ENCODE peak calls at places on chromosome 1, in ten cellular contexts. S is tibial nerve, F is prostate gland, E is IMR-90, M is HCT116, P is suprapubic skin, R is stomach, O is heart left ventricle, T is transverse colon, K is ovary. W is an unnamed sample. For H3K9me3, the result is how much of the 10 kb centered on the place peaks cover.

GRCh38 chr1:155128755-155129473 is 1.2 kb downstream of the EFNA1 start:
- DNase-seq in S (no peak), F (peak), E (no peak), M (no peak), P (no peak), R (peak), O (peak), T (peak), K (no peak), W (peak)

GRCh38 chr1:232628335-232629214 is 1.4 kb downstream of the SIPA1L2 start:
- DNase-seq in S (no peak), F (no peak), E (peak), M (no peak), P (no peak), R (no peak), O (no peak), T (no peak), K (no peak), W (no peak)

GRCh38 chr1:189775343-189775742 is 702.3 kb downstream of the BRINP3 start:
- DNase-seq in S (no peak), F (no peak), E (peak), M (no peak), P (no peak), R (no peak), O (no peak), T (no peak), K (no peak), W (no peak)

GRCh38 chr1:21909787-21910503 is 27.2 kb downstream of the HSPG2 start:
- DNase-seq in S (peak), F (peak), E (peak), M (no peak), P (peak), R (no peak), O (peak), T (no peak), K (peak), W (peak)

GRCh38 chr1:47781171-47781959 is 215.8 kb downstream of the TRABD2B start:
- DNase-seq in S (no peak), F (peak), E (no peak), M (no peak), P (no peak), R (peak), O (no peak), T (no peak), K (no peak), W (no peak)

GRCh38 chr1:46218443-46218842 is 15.3 kb downstream of the LURAP1 start:
- DNase-seq in S (no peak), F (peak), E (no peak), M (no peak), P (no peak), R (no peak), O (no peak), T (no peak), K (no peak), W (no peak)

GRCh38 chr1:29682918-29683314 is 446.6 kb downstream of the PTPRU start:
- DNase-seq in S (peak), F (peak), E (peak), M (no peak), P (peak), R (peak), O (no peak), T (no peak), K (no peak), W (peak)

GRCh38 chr1:3423245-3423829 is 31.1 kb upstream of the ARHGEF16 start:
- DNase-seq in S (no peak), F (no peak), E (no peak), M (no peak), P (no peak), R (peak), O (peak), T (peak), K (no peak), W (no peak)

GRCh38 chr1:899636-900317 is 23.9 kb upstream of the SAMD11 start:
- DNase-seq in S (no peak), F (no peak), E (no peak), M (no peak), P (no peak), R (no peak), O (no peak), T (no peak), K (no peak), W (no peak)

GRCh38 chr1:156412653-156413309 is 43.8 kb downstream of the RHBG start:
- DNase-seq in S (no peak), F (no peak), E (no peak), M (no peak), P (no peak), R (no peak), O (no peak), T (no peak), K (no peak), W (no peak)

GRCh38 chr1:85746777-85747176 is 38.5 kb upstream of the ZNHIT6 start:
- DNase-seq in S (no peak), F (no peak), E (no peak), M (no peak), P (no peak), R (no peak), O (no peak), T (no peak), K (no peak), W (no peak)

GRCh38 chr1:109980324-109981127 is 4.0 kb upstream of the AHCYL1 start:
- DNase-seq in S (no peak), F (no peak), E (no peak), M (peak), P (no peak), R (peak), O (no peak), T (peak), K (no peak), W (no peak)

GRCh38 chr1:211944733-211945500 is 90.4 kb downstream of the INTS7 start:
- DNase-seq in S (no peak), F (peak), E (peak), M (no peak), P (no peak), R (peak), O (no peak), T (peak), K (no peak), W (peak)
- TF ChIP-seq CTCF in S (no peak), F (peak), E (peak), M (peak), P (no peak), R (no peak), O (peak), T (peak), K (no peak), W (peak)

GRCh38 chr1:207858806-207859205 is 52.1 kb downstream of the CD34 start:
- DNase-seq in S (no peak), F (no peak), E (no peak), M (no peak), P (no peak), R (no peak), O (no peak), T (no peak), K (no peak), W (no peak)
- H3K9me3 ChIP-seq in S (under half), F (under half), E (under half), M (under half), P (under half), R (under half), O (under half), T (under half), K (under half), W (under half)

GRCh38 chr1:8858888-8859706 is 19.4 kb downstream of the ENO1 start:
- DNase-seq in S (peak), F (peak), E (peak), M (no peak), P (no peak), R (peak), O (no peak), T (no peak), K (no peak), W (peak)
- TF ChIP-seq POLR2A in S (no peak), F (no peak), E (no peak), M (no peak), P (no peak), R (no peak), O (no peak), T (no peak), K (no peak), W (no peak)

DNA sequence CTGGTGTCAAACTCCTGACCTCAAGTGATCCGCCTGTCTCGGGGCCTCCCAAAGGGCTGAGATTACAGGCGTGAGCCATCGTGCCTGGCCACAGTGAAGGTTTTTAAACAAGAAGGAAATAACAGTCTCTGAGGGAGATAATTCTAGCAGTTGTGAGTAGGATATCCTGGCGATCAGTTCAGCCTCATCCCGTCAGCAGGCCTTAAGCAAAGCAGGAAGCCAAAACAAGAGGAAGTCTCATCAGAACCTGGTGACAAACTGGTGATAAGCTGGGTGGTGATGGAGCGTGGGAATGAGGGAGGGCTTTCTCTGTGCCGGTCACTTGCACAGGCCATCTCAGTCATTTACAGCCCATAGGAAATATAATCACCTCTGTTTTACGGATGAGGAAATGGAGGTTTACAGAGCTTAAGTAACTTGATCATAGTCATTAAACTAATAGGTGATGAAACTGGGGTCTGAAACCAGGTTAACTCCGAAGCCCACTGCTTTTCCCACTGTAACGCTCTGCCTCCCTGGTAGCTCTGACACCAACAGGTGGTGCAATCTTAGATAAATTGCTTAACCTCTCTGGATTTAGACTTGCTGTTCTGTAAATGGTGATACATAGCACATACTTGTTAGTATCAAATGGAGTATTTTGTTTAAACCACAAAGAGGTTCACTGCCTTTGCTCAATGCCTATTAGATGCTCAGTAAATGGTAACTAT is 40.8 kb upstream of the A3GALT2 start:
- DNase-seq in S (no peak), F (no peak), E (no peak), M (no peak), P (no peak), R (no peak), O (peak), T (no peak), K (no peak), W (no peak)
- TF ChIP-seq CTCF in S (no peak), F (no peak), E (no peak), M (no peak), P (no peak), R (no peak), O (no peak), T (no peak), K (no peak), W (no peak)

GRCh38 chr1:248710305-248710900 is 7.8 kb upstream of the OR14I1 start:
- DNase-seq in S (no peak), F (no peak), E (no peak), M (no peak), P (no peak), R (no peak), O (no peak), T (no peak), K (no peak), W (no peak)

GRCh38 chr1:248714248-248714647 is 11.7 kb upstream of the OR14I1 start:
- DNase-seq in S (no peak), F (no peak), E (no peak), M (no peak), P (no peak), R (no peak), O (no peak), T (no peak), K (no peak), W (no peak)
- H3K9me3 ChIP-seq in S (under half), F (under half), E (under half), M (under half), P (under half), R (under half), O (under half), T (under half), K (under half), W (under half)

DNA sequence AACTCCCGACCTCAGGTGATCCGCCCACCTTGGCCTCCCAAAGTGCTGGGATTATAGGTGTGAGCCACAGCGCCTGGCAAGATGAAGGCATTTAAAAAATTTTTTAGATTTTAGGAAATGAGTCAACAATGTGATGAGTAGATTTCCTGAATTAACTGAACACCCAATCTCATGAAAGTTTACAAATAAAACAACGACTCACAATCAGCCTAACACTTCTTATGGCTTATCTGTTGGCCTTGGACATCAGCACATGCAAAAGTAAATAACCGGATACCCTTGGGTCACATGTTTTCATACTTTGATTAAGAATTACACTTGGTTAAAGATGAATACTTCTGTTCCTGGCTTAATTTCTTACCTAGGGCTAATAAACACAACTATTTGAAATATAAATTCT is 3.0 kb downstream of the GNG12 start:
- DNase-seq in S (no peak), F (no peak), E (no peak), M (no peak), P (no peak), R (no peak), O (no peak), T (no peak), K (no peak), W (no peak)
- TF ChIP-seq POLR2A in S (no peak), F (no peak), E (no peak), M (no peak), P (no peak), R (no peak), O (no peak), T (no peak), K (no peak), W (no peak)

GRCh38 chr1:202501281-202501680 is 152.8 kb downstream of the PPP1R12B start:
- DNase-seq in S (peak), F (peak), E (peak), M (peak), P (no peak), R (no peak), O (no peak), T (no peak), K (no peak), W (no peak)
- TF ChIP-seq CTCF in S (peak), F (peak), E (peak), M (peak), P (peak), R (no peak), O (peak), T (peak), K (peak), W (peak)